ENCODE peak calls at places on chromosomes 7 and 10, in ten cellular contexts. Q, F, J, P, Y, M, D, C, A and K are unnamed samples.

GRCh38 chr10:70552585-70552984 is 50.0 kb downstream of the PRF1 start:
- DNase-seq in Q (no peak), F (peak), J (no peak), P (no peak), Y (no peak), M (no peak), D (no peak), C (no peak), A (no peak), K (no peak)

GRCh38 chr10:17169807-17170206 is 31.7 kb downstream of the TRDMT1 start:
- DNase-seq in Q (no peak), F (no peak), J (peak), P (no peak), Y (no peak), M (no peak), D (no peak), C (no peak), A (no peak), K (no peak)

GRCh38 chr10:79266543-79267312 is 80.5 kb upstream of the PPIF start:
- DNase-seq in Q (peak), F (peak), J (peak), P (no peak), Y (peak), M (peak), D (peak), C (peak), A (peak), K (peak)

GRCh38 chr7:28939844-28940243 is 18.3 kb downstream of the TRIL start:
- DNase-seq in Q (no peak), F (no peak), J (no peak), P (no peak), Y (no peak), M (no peak), D (no peak), C (no peak), A (no peak), K (no peak)

GRCh38 chr7:18565337-18565736 is 69.8 kb downstream of the HDAC9 start:
- DNase-seq in Q (no peak), F (no peak), J (peak), P (no peak), Y (no peak), M (no peak), D (no peak), C (no peak), A (no peak), K (no peak)

GRCh38 chr10:3066317-3066931 is 924 bp upstream of the PFKP start:
- DNase-seq in Q (no peak), F (no peak), J (no peak), P (no peak), Y (no peak), M (no peak), D (no peak), C (no peak), A (peak), K (no peak)

GRCh38 chr10:85786401-85786899 is 580.1 kb downstream of the GRID1 start:
- DNase-seq in Q (no peak), F (no peak), J (no peak), P (no peak), Y (no peak), M (no peak), D (no peak), C (no peak), A (no peak), K (no peak)

GRCh38 chr10:61120805-61121204 is 176.8 kb upstream of the RHOBTB1 start:
- DNase-seq in Q (no peak), F (no peak), J (no peak), P (no peak), Y (no peak), M (no peak), D (no peak), C (no peak), A (no peak), K (no peak)

GRCh38 chr7:41573017-41573416 is 129.9 kb downstream of the INHBA start:
- DNase-seq in Q (no peak), F (no peak), J (peak), P (no peak), Y (no peak), M (peak), D (no peak), C (no peak), A (no peak), K (peak)

GRCh38 chr10:1390200-1390599 is 334.0 kb downstream of the WDR37 start:
- DNase-seq in Q (no peak), F (no peak), J (no peak), P (no peak), Y (no peak), M (no peak), D (no peak), C (no peak), A (no peak), K (no peak)

GRCh38 chr7:22137466-22137865 is 191.8 kb upstream of the CDCA7L start:
- DNase-seq in Q (peak), F (no peak), J (no peak), P (no peak), Y (no peak), M (peak), D (no peak), C (no peak), A (no peak), K (peak)

GRCh38 chr10:79322616-79323566 is 24.4 kb upstream of the PPIF start:
- DNase-seq in Q (peak), F (no peak), J (peak), P (no peak), Y (peak), M (peak), D (peak), C (peak), A (peak), K (peak)

GRCh38 chr7:2019693-2020511 is 212.8 kb downstream of the MAD1L1 start:
- DNase-seq in Q (peak), F (peak), J (peak), P (no peak), Y (peak), M (peak), D (peak), C (peak), A (peak), K (peak)

GRCh38 chr10:79604294-79604693 is 6.4 kb upstream of the SFTPA1 start:
- DNase-seq in Q (no peak), F (no peak), J (no peak), P (no peak), Y (no peak), M (no peak), D (no peak), C (no peak), A (no peak), K (no peak)

GRCh38 chr7:23044581-23044980 is 30.7 kb upstream of the HYCC1 start:
- DNase-seq in Q (no peak), F (no peak), J (no peak), P (no peak), Y (no peak), M (no peak), D (no peak), C (no peak), A (no peak), K (no peak)

GRCh38 chr10:88964360-88964759 is 11.8 kb upstream of the ACTA2 start:
- DNase-seq in Q (no peak), F (no peak), J (no peak), P (no peak), Y (no peak), M (no peak), D (no peak), C (no peak), A (no peak), K (no peak)

GRCh38 chr10:60899266-60899665 is 44.7 kb downstream of the RHOBTB1 start:
- DNase-seq in Q (no peak), F (no peak), J (no peak), P (no peak), Y (no peak), M (no peak), D (no peak), C (no peak), A (no peak), K (no peak)

GRCh38 chr7:100157334-100158228 is 942 bp downstream of the TRAPPC14 start:
- DNase-seq in Q (no peak), F (no peak), J (peak), P (no peak), Y (peak), M (peak), D (peak), C (peak), A (no peak), K (no peak)

GRCh38 chr7:867406-868188 is 8.8 kb upstream of the GET4 start:
- DNase-seq in Q (peak), F (no peak), J (no peak), P (peak), Y (peak), M (peak), D (peak), C (peak), A (peak), K (no peak)

GRCh38 chr7:112152186-112152585 is 54.0 kb downstream of the DOCK4 start:
- DNase-seq in Q (no peak), F (no peak), J (no peak), P (no peak), Y (no peak), M (no peak), D (no peak), C (no peak), A (no peak), K (no peak)

GRCh38 chr7:112144284-112145059 is 61.7 kb downstream of the DOCK4 start:
- DNase-seq in Q (no peak), F (no peak), J (peak), P (no peak), Y (no peak), M (no peak), D (no peak), C (no peak), A (no peak), K (no peak)

GRCh38 chr7:112150823-112151641 is 55.2 kb downstream of the DOCK4 start:
- DNase-seq in Q (no peak), F (no peak), J (no peak), P (no peak), Y (no peak), M (peak), D (no peak), C (no peak), A (no peak), K (no peak)

GRCh38 chr7:112149734-112150133 is 56.5 kb downstream of the DOCK4 start:
- DNase-seq in Q (no peak), F (no peak), J (no peak), P (no peak), Y (no peak), M (no peak), D (no peak), C (no peak), A (no peak), K (no peak)

GRCh38 chr7:112147752-112148435 is 58.3 kb downstream of the DOCK4 start:
- DNase-seq in Q (no peak), F (no peak), J (no peak), P (no peak), Y (no peak), M (no peak), D (no peak), C (no peak), A (no peak), K (no peak)
- TF ChIP-seq CTCF in Q (no peak), F (no peak), J (no peak), P (no peak), Y (no peak), M (no peak), D (no peak), C (no peak), A (no peak), K (no peak)

GRCh38 chr7:134545918-134546317 is 3.0 kb upstream of the AKR1B15 start:
- DNase-seq in Q (no peak), F (no peak), J (no peak), P (no peak), Y (no peak), M (no peak), D (no peak), C (no peak), A (no peak), K (no peak)

GRCh38 chr7:134545379-134545778 is 3.5 kb upstream of the AKR1B15 start:
- DNase-seq in Q (no peak), F (no peak), J (no peak), P (no peak), Y (no peak), M (no peak), D (no peak), C (no peak), A (no peak), K (no peak)

GRCh38 chr7:134547738-134548054 is 1.2 kb upstream of the AKR1B15 start:
- DNase-seq in Q (peak), F (no peak), J (peak), P (peak), Y (peak), M (peak), D (peak), C (peak), A (peak), K (peak)

GRCh38 chr7:134548877-134549276 is at the start of gene AKR1B15:
- DNase-seq in Q (no peak), F (no peak), J (peak), P (peak), Y (no peak), M (peak), D (no peak), C (no peak), A (no peak), K (peak)

DNA sequence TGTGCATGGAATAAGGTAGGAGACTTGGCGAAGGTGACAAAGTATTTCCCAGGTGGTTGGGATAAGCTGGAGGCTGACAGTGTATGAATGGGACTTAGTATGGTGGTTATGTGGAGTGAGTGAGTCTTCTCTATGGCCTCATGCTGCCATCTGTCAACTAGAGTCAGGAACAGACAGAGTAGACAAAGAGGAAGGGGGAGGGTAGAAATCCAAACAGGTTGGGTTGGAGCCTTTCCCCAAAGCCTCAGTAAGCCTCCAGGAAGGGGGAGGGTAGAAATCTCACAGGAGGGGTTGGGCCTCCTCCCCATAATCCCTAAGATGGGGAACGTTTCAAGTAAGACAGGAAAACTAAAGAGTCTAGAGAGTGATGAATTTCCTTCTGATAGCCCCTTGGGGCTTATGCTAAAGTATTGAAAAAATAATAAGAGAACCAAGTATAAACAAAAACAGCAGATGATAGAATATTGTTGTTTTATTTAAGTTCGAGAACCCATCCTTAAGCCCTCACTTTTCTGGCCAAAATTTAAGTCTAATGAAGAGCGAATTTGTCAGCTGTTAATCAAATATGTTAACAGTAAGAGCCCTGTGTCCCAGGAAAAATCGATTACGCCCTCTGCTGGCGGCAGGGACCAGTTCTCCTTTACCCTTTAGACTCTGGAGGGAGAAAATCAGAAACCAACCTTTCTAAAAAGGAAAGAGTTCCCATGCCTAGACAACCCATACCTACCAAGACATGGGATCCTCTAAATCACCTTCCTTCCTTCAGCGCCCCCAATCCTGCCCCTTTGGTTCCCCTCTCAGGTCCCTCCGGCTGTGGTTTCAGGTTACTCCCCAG is 1.8 kb upstream of the AKR1B15 start:
- DNase-seq in Q (peak), F (no peak), J (peak), P (peak), Y (peak), M (peak), D (peak), C (no peak), A (peak), K (peak)
- H3K4me3 ChIP-seq in Q (peak), F (peak), J (peak), P (peak), Y (peak), M (peak), D (peak), C (no peak), A (peak), K (peak)

DNA sequence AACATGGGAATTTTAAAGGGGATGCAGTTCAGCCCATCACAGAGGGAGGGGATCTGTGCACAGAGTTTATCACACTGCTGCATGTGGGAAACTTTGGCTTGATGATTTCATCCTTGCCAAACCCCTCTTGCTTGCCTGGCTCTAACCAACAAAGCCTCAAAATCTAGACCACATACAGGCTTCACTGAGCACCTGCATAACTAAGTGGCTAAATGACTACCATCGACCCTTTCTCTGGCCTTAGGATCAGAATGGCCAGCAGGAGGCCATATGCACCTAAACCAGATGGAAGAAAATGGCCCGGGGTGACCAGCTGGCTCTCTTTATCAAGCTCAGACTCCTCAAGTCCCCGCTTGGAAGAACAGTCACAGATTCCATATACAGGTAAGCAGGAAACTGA is 15.6 kb upstream of the ZNF25 start:
- DNase-seq in Q (no peak), F (no peak), J (no peak), P (no peak), Y (no peak), M (peak), D (no peak), C (no peak), A (no peak), K (no peak)
- TF ChIP-seq CTCF in Q (no peak), F (no peak), J (no peak), P (no peak), Y (no peak), M (no peak), D (no peak), C (no peak), A (no peak), K (no peak)

DNA sequence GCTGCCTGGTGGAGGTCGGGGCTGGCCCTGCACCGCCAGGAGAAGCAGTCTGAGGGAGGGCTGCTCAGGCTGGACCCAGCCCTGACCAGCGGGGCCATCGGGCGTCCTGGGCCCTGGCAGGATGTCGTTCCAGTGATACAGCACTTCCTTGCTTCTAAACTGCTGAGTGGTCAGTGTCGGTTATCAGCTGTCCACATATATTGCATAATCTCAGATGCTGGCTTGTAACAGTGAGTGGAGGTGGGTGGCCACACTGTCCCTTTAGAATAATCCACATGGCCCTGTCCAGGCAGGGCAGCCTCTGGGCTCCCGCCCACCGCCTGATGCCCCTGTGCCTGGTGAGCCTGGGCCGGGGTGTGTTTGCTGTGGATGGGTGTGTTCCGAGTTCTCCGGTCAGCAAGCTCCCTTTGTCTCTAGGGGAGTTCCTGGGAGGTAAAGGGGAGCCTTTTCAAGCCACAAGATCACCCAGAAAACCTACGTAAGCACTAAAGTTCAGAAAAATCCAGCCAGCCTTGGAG is 86.1 kb downstream of the LHPP start:
- DNase-seq in Q (no peak), F (no peak), J (peak), P (no peak), Y (no peak), M (peak), D (no peak), C (no peak), A (no peak), K (no peak)
- H3K4me3 ChIP-seq in Q (no peak), F (no peak), J (no peak), P (no peak), Y (no peak), M (no peak), D (no peak), C (no peak), A (no peak), K (no peak)